ENCODE peak calls at places on chromosome 20, in six cellular contexts. W is HFFc6, T is NCI-H1417, I is body of pancreas, L is T-helper 9 cell, M is NCI-H82. H is an unnamed sample.

GRCh38 chr20:45336530-45337366 is 11.5 kb downstream of the SDC4 start:
- DNase-seq in W (peak), T (no peak), I (no peak), L (no peak), M (no peak), H (no peak)

GRCh38 chr20:59359908-59360307 is 59.5 kb downstream of the EDN3 start:
- DNase-seq in W (no peak), T (no peak), I (peak), L (no peak), M (no peak), H (no peak)

GRCh38 chr20:32912688-32913087 is 54.0 kb downstream of the EFCAB8 start:
- DNase-seq in W (no peak), T (no peak), I (no peak), L (no peak), M (no peak), H (no peak)

GRCh38 chr20:48928832-48929725 is 7.6 kb downstream of the ARFGEF2 start:
- DNase-seq in W (peak), T (no peak), I (no peak), L (no peak), M (no peak), H (no peak)

GRCh38 chr20:58707770-58708169 is 15.2 kb downstream of the NPEPL1 start:
- DNase-seq in W (no peak), T (no peak), I (peak), L (no peak), M (no peak), H (peak)

GRCh38 chr20:45060341-45060740 is 40.6 kb downstream of the KCNS1 start:
- DNase-seq in W (no peak), T (no peak), I (no peak), L (no peak), M (peak), H (no peak)

GRCh38 chr20:57902478-57902877 is 192.7 kb upstream of the PMEPA1 start:
- DNase-seq in W (peak), T (no peak), I (no peak), L (no peak), M (peak), H (no peak)

GRCh38 chr20:2709205-2709981 is 16.8 kb downstream of the EBF4 start:
- DNase-seq in W (no peak), T (no peak), I (no peak), L (no peak), M (no peak), H (no peak)

GRCh38 chr20:9269280-9269971 is 200.5 kb downstream of the PLCB4 start:
- DNase-seq in W (peak), T (no peak), I (no peak), L (no peak), M (no peak), H (no peak)

GRCh38 chr20:63407928-63408683 is 47.0 kb upstream of the CHRNA4 start:
- DNase-seq in W (no peak), T (no peak), I (no peak), L (no peak), M (no peak), H (no peak)

GRCh38 chr20:25205277-25206062 is 10.0 kb downstream of the ENTPD6 start:
- DNase-seq in W (no peak), T (no peak), I (no peak), L (no peak), M (no peak), H (no peak)

GRCh38 chr20:3889489-3890409 is 562 bp downstream of the PANK2 start:
- DNase-seq in W (no peak), T (peak), I (peak), L (peak), M (peak), H (peak)